ENCODE peak calls at places on chromosomes 3 and 15, in nine cellular contexts. One of them, this sample, is unnamed.
A peak's percentile ranks its signal among the peaks of the same experiment; 100 is the strongest.

GRCh38 chr3:150059729-150060128 is 89.0 kb upstream of the PFN2 start:
- DNase-seq in HL-60: no peak
- DNase-seq in transverse colon: no peak
- DNase-seq in mucosa of descending colon: no peak
- DNase-seq in fibroblast of lung: peak; percentile 51
- DNase-seq in upper lobe of right lung: no peak
- DNase-seq in HFFc6: no peak
- DNase-seq in GM23338: no peak
- DNase-seq in ovary: no peak
- DNase-seq in this sample: no peak

GRCh38 chr3:23800731-23801130 is 5.0 kb upstream of the UBE2E1 start:
- DNase-seq in HL-60: no peak
- DNase-seq in transverse colon: no peak
- DNase-seq in mucosa of descending colon: no peak
- DNase-seq in fibroblast of lung: peak; percentile 14
- DNase-seq in upper lobe of right lung: no peak
- DNase-seq in HFFc6: no peak
- DNase-seq in GM23338: no peak
- DNase-seq in ovary: no peak
- DNase-seq in this sample: no peak

GRCh38 chr3:107206141-107206540 is 171.1 kb upstream of the CCDC54 start:
- DNase-seq in HL-60: no peak
- DNase-seq in transverse colon: no peak
- DNase-seq in mucosa of descending colon: no peak
- DNase-seq in fibroblast of lung: peak; percentile 41
- DNase-seq in upper lobe of right lung: no peak
- DNase-seq in HFFc6: peak; percentile 44
- DNase-seq in GM23338: peak; percentile 85
- DNase-seq in ovary: no peak
- DNase-seq in this sample: no peak

GRCh38 chr3:62500556-62501294 is 127.4 kb upstream of the FEZF2 start:
- DNase-seq in HL-60: no peak
- DNase-seq in transverse colon: no peak
- DNase-seq in mucosa of descending colon: no peak
- DNase-seq in fibroblast of lung: no peak
- DNase-seq in upper lobe of right lung: no peak
- DNase-seq in HFFc6: no peak
- DNase-seq in GM23338: peak; percentile 69
- DNase-seq in ovary: no peak
- DNase-seq in this sample: no peak

GRCh38 chr3:138359549-138360271 is 11.3 kb downstream of the MRAS start:
- DNase-seq in HL-60: no peak
- DNase-seq in transverse colon: no peak
- DNase-seq in mucosa of descending colon: no peak
- DNase-seq in fibroblast of lung: peak; percentile 16
- DNase-seq in upper lobe of right lung: no peak
- DNase-seq in HFFc6: no peak
- DNase-seq in GM23338: no peak
- DNase-seq in ovary: no peak
- DNase-seq in this sample: no peak

GRCh38 chr15:93031103-93031464 is 57.9 kb downstream of the RGMA start:
- DNase-seq in HL-60: no peak
- DNase-seq in transverse colon: no peak
- DNase-seq in mucosa of descending colon: no peak
- DNase-seq in fibroblast of lung: no peak
- DNase-seq in upper lobe of right lung: no peak
- DNase-seq in HFFc6: no peak
- DNase-seq in GM23338: peak; percentile 30
- DNase-seq in ovary: peak; percentile 33
- DNase-seq in this sample: no peak

GRCh38 chr3:183895296-183895695 is 10.6 kb upstream of the PARL start:
- DNase-seq in HL-60: no peak
- DNase-seq in transverse colon: peak; percentile 31
- DNase-seq in mucosa of descending colon: no peak
- DNase-seq in fibroblast of lung: peak; percentile 42
- DNase-seq in upper lobe of right lung: no peak
- DNase-seq in HFFc6: peak; percentile 43
- DNase-seq in GM23338: peak; percentile 68
- DNase-seq in ovary: no peak
- DNase-seq in this sample: no peak

GRCh38 chr15:86444527-86444926 is 364.9 kb downstream of the AGBL1 start:
- DNase-seq in HL-60: no peak
- DNase-seq in transverse colon: no peak
- DNase-seq in mucosa of descending colon: no peak
- DNase-seq in fibroblast of lung: peak; percentile 0
- DNase-seq in upper lobe of right lung: no peak
- DNase-seq in HFFc6: no peak
- DNase-seq in GM23338: peak; percentile 56
- DNase-seq in ovary: no peak
- DNase-seq in this sample: no peak

GRCh38 chr15:72342385-72342784 is 22.4 kb upstream of the CELF6 start:
- DNase-seq in HL-60: no peak
- DNase-seq in transverse colon: peak; percentile 22
- DNase-seq in mucosa of descending colon: peak; percentile 32
- DNase-seq in fibroblast of lung: peak; percentile 4
- DNase-seq in upper lobe of right lung: no peak
- DNase-seq in HFFc6: no peak
- DNase-seq in GM23338: peak; percentile 94
- DNase-seq in ovary: no peak
- DNase-seq in this sample: no peak
- TF ChIP-seq CTCF in HL-60: peak; percentile 3
- TF ChIP-seq CTCF in transverse colon: peak; percentile 22
- TF ChIP-seq CTCF in mucosa of descending colon: no peak
- TF ChIP-seq CTCF in fibroblast of lung: peak; percentile 41
- TF ChIP-seq CTCF in upper lobe of right lung: peak; percentile 42
- TF ChIP-seq CTCF in HFFc6: peak; percentile 66
- TF ChIP-seq CTCF in GM23338: peak; percentile 77
- TF ChIP-seq CTCF in ovary: no peak
- TF ChIP-seq CTCF in this sample: peak; percentile 45

GRCh38 chr15:41942886-41943285 is 29.5 kb downstream of the EHD4 start:
- DNase-seq in HL-60: no peak
- DNase-seq in transverse colon: no peak
- DNase-seq in mucosa of descending colon: no peak
- DNase-seq in fibroblast of lung: no peak
- DNase-seq in upper lobe of right lung: no peak
- DNase-seq in HFFc6: no peak
- DNase-seq in GM23338: no peak
- DNase-seq in ovary: no peak
- DNase-seq in this sample: no peak

GRCh38 chr15:41943543-41944312 is 28.6 kb downstream of the EHD4 start:
- DNase-seq in HL-60: no peak
- DNase-seq in transverse colon: no peak
- DNase-seq in mucosa of descending colon: no peak
- DNase-seq in fibroblast of lung: no peak
- DNase-seq in upper lobe of right lung: no peak
- DNase-seq in HFFc6: no peak
- DNase-seq in GM23338: no peak
- DNase-seq in ovary: no peak
- DNase-seq in this sample: no peak

GRCh38 chr15:41940441-41940857 is 31.9 kb downstream of the EHD4 start:
- DNase-seq in HL-60: no peak
- DNase-seq in transverse colon: no peak
- DNase-seq in mucosa of descending colon: no peak
- DNase-seq in fibroblast of lung: peak; percentile 93
- DNase-seq in upper lobe of right lung: no peak
- DNase-seq in HFFc6: peak; percentile 83
- DNase-seq in GM23338: no peak
- DNase-seq in ovary: no peak
- DNase-seq in this sample: no peak

GRCh38 chr15:41939986-41940385 is 32.4 kb downstream of the EHD4 start:
- DNase-seq in HL-60: no peak
- DNase-seq in transverse colon: no peak
- DNase-seq in mucosa of descending colon: no peak
- DNase-seq in fibroblast of lung: no peak
- DNase-seq in upper lobe of right lung: no peak
- DNase-seq in HFFc6: no peak
- DNase-seq in GM23338: no peak
- DNase-seq in ovary: no peak
- DNase-seq in this sample: no peak

DNA sequence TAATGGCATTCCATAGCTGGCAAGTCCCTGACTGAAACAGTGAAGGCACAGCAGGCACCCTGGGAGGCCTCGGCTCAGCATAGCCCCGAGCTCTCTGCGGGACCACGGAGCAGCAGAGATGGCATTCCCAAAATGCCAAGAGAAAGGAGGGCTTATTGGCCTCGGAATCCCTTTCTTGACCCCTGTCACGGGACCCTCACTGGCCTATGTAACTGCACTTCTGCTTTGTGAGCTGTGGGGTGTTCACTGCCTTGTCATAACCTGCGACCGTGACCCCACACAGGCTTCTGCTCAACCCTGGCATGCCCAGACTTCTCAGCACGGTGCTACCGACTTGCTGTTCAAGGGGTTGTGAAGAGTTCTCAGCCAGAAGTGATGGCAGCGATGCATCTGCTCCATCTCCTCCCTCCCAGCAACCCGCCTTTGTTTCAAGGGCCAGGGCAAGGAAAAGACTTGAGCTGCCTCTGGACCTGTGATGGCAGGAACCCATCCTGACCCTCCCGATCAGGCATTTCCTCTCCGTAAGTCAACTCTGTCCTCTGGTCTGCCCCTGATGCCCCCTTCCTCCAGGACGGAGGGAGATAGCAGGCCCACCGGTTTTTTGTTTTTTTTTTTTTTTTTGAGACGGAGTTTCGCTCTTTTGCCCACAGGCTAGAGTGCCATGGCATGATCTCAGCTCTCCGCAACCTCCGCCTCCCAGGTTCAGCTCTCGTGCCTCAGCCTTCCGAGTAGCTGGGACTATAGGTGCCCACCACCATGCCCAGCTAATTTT is 30.5 kb downstream of the EHD4 start:
- DNase-seq in HL-60: no peak
- DNase-seq in transverse colon: no peak
- DNase-seq in mucosa of descending colon: no peak
- DNase-seq in fibroblast of lung: no peak
- DNase-seq in upper lobe of right lung: no peak
- DNase-seq in HFFc6: no peak
- DNase-seq in GM23338: peak; percentile 24
- DNase-seq in ovary: no peak
- DNase-seq in this sample: no peak
- TF ChIP-seq CTCF in HL-60: no peak
- TF ChIP-seq CTCF in transverse colon: no peak
- TF ChIP-seq CTCF in mucosa of descending colon: no peak
- TF ChIP-seq CTCF in fibroblast of lung: no peak
- TF ChIP-seq CTCF in upper lobe of right lung: no peak
- TF ChIP-seq CTCF in HFFc6: no peak
- TF ChIP-seq CTCF in GM23338: no peak
- TF ChIP-seq CTCF in ovary: no peak
- TF ChIP-seq CTCF in this sample: no peak

DNA sequence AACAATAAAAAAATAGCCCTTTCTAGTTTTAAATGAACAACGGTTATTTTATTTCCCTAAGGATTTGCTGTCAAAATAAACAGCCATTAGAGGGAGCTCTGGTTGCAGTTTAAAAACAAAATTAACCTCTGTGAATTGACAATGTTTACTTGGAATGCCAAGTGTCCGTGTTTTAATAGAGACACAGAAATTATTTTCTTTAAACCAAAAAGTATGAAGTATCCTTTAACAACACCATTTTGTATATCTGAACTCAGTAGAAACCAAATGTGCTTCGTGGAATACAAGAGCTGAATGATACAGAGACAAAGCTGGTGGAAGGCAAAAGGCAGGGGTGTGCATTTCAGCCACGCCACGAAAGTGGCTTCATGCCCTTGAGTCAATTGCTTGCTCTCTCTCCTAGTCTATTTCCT is 74.4 kb downstream of the MOBP start:
- DNase-seq in HL-60: no peak
- DNase-seq in transverse colon: no peak
- DNase-seq in mucosa of descending colon: no peak
- DNase-seq in fibroblast of lung: peak; percentile 15
- DNase-seq in upper lobe of right lung: no peak
- DNase-seq in HFFc6: peak; percentile 32
- DNase-seq in GM23338: peak; percentile 68
- DNase-seq in ovary: no peak
- DNase-seq in this sample: no peak
- TF ChIP-seq CTCF in HL-60: peak; percentile 30
- TF ChIP-seq CTCF in transverse colon: peak; percentile 10
- TF ChIP-seq CTCF in mucosa of descending colon: no peak
- TF ChIP-seq CTCF in fibroblast of lung: peak; percentile 30
- TF ChIP-seq CTCF in upper lobe of right lung: peak; percentile 51
- TF ChIP-seq CTCF in HFFc6: peak; percentile 84
- TF ChIP-seq CTCF in GM23338: peak; percentile 96
- TF ChIP-seq CTCF in ovary: no peak
- TF ChIP-seq CTCF in this sample: peak; percentile 67

GRCh38 chr15:99387769-99388168 is 136.5 kb downstream of the LRRC28 start:
- DNase-seq in HL-60: no peak
- DNase-seq in transverse colon: no peak
- DNase-seq in mucosa of descending colon: no peak
- DNase-seq in fibroblast of lung: no peak
- DNase-seq in upper lobe of right lung: no peak
- DNase-seq in HFFc6: no peak
- DNase-seq in GM23338: no peak
- DNase-seq in ovary: no peak
- DNase-seq in this sample: no peak

GRCh38 chr15:99390667-99391066 is 139.4 kb downstream of the LRRC28 start:
- DNase-seq in HL-60: no peak
- DNase-seq in transverse colon: no peak
- DNase-seq in mucosa of descending colon: no peak
- DNase-seq in fibroblast of lung: no peak
- DNase-seq in upper lobe of right lung: no peak
- DNase-seq in HFFc6: no peak
- DNase-seq in GM23338: peak; percentile 73
- DNase-seq in ovary: no peak
- DNase-seq in this sample: no peak

GRCh38 chr15:99385865-99386264 is 134.6 kb downstream of the LRRC28 start:
- DNase-seq in HL-60: no peak
- DNase-seq in transverse colon: peak; percentile 75
- DNase-seq in mucosa of descending colon: peak; percentile 69
- DNase-seq in fibroblast of lung: peak; percentile 68
- DNase-seq in upper lobe of right lung: no peak
- DNase-seq in HFFc6: no peak
- DNase-seq in GM23338: no peak
- DNase-seq in ovary: peak; percentile 85
- DNase-seq in this sample: no peak

GRCh38 chr15:99386429-99386828 is 135.1 kb downstream of the LRRC28 start:
- DNase-seq in HL-60: no peak
- DNase-seq in transverse colon: no peak
- DNase-seq in mucosa of descending colon: no peak
- DNase-seq in fibroblast of lung: no peak
- DNase-seq in upper lobe of right lung: no peak
- DNase-seq in HFFc6: no peak
- DNase-seq in GM23338: no peak
- DNase-seq in ovary: no peak
- DNase-seq in this sample: no peak

DNA sequence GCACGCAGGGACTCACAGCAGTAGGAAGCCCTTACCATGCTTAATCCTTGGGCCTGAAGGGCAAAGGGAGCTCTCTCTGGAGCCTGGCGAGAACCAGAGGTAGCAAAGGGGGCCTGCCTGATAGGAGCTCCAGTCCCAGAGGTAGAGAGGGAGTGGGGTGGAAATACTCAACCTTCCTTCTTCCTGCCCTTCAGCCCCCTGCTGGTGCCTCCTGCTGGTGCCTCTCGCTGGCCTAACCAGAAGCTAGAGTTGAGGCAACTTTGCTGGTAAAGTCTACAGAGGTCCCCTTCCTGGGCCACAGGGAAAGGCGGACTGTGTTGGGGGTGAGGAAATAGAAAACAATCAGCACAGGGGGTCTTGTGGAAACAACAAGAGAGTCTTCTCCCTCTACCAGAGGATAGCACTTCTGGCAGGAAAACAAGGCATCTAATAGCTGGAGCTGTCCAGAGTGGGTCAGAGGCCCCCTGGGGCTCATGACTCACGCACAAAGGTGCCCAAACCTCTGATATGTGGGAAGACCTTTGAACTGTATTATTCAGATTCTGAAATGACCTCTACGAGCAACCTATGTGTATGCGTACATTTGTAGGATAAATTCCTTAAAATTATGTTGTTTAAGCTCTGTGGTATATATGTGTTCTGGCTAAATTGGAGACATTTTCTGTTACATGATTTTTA is 133.8 kb downstream of the LRRC28 start:
- DNase-seq in HL-60: no peak
- DNase-seq in transverse colon: no peak
- DNase-seq in mucosa of descending colon: no peak
- DNase-seq in fibroblast of lung: no peak
- DNase-seq in upper lobe of right lung: no peak
- DNase-seq in HFFc6: no peak
- DNase-seq in GM23338: peak; percentile 46
- DNase-seq in ovary: no peak
- DNase-seq in this sample: no peak
- TF ChIP-seq CTCF in HL-60: no peak
- TF ChIP-seq CTCF in transverse colon: no peak
- TF ChIP-seq CTCF in mucosa of descending colon: no peak
- TF ChIP-seq CTCF in fibroblast of lung: no peak
- TF ChIP-seq CTCF in upper lobe of right lung: no peak
- TF ChIP-seq CTCF in HFFc6: no peak
- TF ChIP-seq CTCF in GM23338: peak; percentile 33
- TF ChIP-seq CTCF in ovary: no peak
- TF ChIP-seq CTCF in this sample: peak; percentile 12